ENCODE peak calls at places on chromosomes 16 and 17, in five cellular contexts. K, B, R, A and U are unnamed samples.

GRCh38 chr16:73058221-73058615 is 10.3 kb upstream of the ZFHX3 start:
- DNase-seq in K (peak), B (peak), R (peak), A (no peak), U (no peak)

GRCh38 chr17:68613739-68614298 is 12.7 kb upstream of the FAM20A start:
- DNase-seq in K (no peak), B (peak), R (peak), A (no peak), U (no peak)

GRCh38 chr16:22323998-22324786 is 27.0 kb downstream of the POLR3E start:
- DNase-seq in K (no peak), B (no peak), R (no peak), A (no peak), U (no peak)

GRCh38 chr17:34894971-34895370 is 66.3 kb downstream of the CCT6B start:
- DNase-seq in K (no peak), B (no peak), R (no peak), A (no peak), U (no peak)

GRCh38 chr17:19418312-19418992 is 7.4 kb downstream of the RNF112 start:
- DNase-seq in K (no peak), B (no peak), R (no peak), A (peak), U (peak)

GRCh38 chr16:29995330-29995910 is at the start of gene HIRIP3:
- DNase-seq in K (peak), B (peak), R (peak), A (peak), U (no peak)

GRCh38 chr16:11977206-11978041 is 890 bp downstream of the SNX29 start:
- DNase-seq in K (no peak), B (no peak), R (no peak), A (peak), U (peak)

GRCh38 chr16:83802135-83802534 is 5.6 kb upstream of the HSBP1 start:
- DNase-seq in K (no peak), B (no peak), R (no peak), A (peak), U (peak)

GRCh38 chr16:80164881-80165280 is 375.9 kb upstream of the DYNLRB2 start:
- DNase-seq in K (no peak), B (no peak), R (no peak), A (no peak), U (no peak)

GRCh38 chr16:85037050-85037410 is 9.4 kb downstream of the KIAA0513 start:
- DNase-seq in K (no peak), B (no peak), R (no peak), A (peak), U (no peak)

GRCh38 chr16:86566966-86567700 is 504 bp downstream of the FOXC2 start:
- DNase-seq in K (no peak), B (peak), R (no peak), A (no peak), U (no peak)

GRCh38 chr17:15513058-15513858 is 45.8 kb upstream of the CDRT4 start:
- DNase-seq in K (no peak), B (no peak), R (no peak), A (peak), U (no peak)

GRCh38 chr17:7133916-7134315 is 19.3 kb upstream of the ASGR2 start:
- DNase-seq in K (no peak), B (no peak), R (no peak), A (no peak), U (no peak)

GRCh38 chr16:89409161-89409711 is 81.1 kb downstream of the ANKRD11 start:
- DNase-seq in K (no peak), B (no peak), R (no peak), A (no peak), U (no peak)

GRCh38 chr16:83015871-83016270 is 389.1 kb downstream of the CDH13 start:
- DNase-seq in K (no peak), B (no peak), R (no peak), A (no peak), U (peak)

GRCh38 chr16:5678371-5678770 is 580.8 kb upstream of the EEF2KMT start:
- DNase-seq in K (no peak), B (peak), R (no peak), A (no peak), U (no peak)

GRCh38 chr17:2598166-2598565 is 4.7 kb downstream of the PAFAH1B1 start:
- DNase-seq in K (no peak), B (no peak), R (no peak), A (peak), U (peak)

GRCh38 chr17:12756786-12757185 is 32.5 kb upstream of the ARHGAP44 start:
- DNase-seq in K (no peak), B (no peak), R (no peak), A (no peak), U (no peak)

GRCh38 chr17:34827008-34827407 is 134.3 kb downstream of the CCT6B start:
- DNase-seq in K (no peak), B (no peak), R (no peak), A (no peak), U (no peak)

GRCh38 chr17:10036511-10037061 is 131.5 kb upstream of the RCVRN start:
- DNase-seq in K (no peak), B (no peak), R (no peak), A (no peak), U (no peak)

GRCh38 chr17:82696916-82697807 is 1.3 kb downstream of the RAB40B start:
- DNase-seq in K (peak), B (peak), R (peak), A (no peak), U (no peak)

GRCh38 chr17:19461681-19462080 is 50.6 kb downstream of the RNF112 start:
- DNase-seq in K (no peak), B (no peak), R (no peak), A (no peak), U (no peak)

GRCh38 chr16:58125781-58126335 is 3.3 kb downstream of the CFAP20 start:
- DNase-seq in K (no peak), B (no peak), R (no peak), A (no peak), U (no peak)

GRCh38 chr16:3187798-3188674 is at the start of gene OR1F1:
- DNase-seq in K (no peak), B (peak), R (peak), A (peak), U (no peak)

DNA sequence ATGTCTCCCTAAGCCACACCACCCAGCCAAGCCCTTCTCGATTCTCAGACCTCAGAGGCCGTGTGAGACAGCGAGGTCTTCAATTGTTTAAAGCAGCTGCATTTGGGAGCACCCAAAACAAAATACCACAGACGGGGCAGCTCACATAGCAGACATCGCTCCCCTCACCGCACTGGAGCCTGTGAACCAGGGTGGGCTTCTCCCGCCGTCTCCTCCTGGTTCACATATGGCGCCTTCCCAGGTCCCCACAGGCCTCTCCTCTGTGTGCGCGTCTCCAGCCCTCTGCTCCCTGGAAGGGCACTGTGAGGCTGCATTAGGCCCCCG is 34.7 kb upstream of the SSTR5 start:
- DNase-seq in K (no peak), B (no peak), R (no peak), A (no peak), U (no peak)
- TF ChIP-seq CTCF in K (no peak), B (no peak), R (no peak), A (no peak), U (no peak)

DNA sequence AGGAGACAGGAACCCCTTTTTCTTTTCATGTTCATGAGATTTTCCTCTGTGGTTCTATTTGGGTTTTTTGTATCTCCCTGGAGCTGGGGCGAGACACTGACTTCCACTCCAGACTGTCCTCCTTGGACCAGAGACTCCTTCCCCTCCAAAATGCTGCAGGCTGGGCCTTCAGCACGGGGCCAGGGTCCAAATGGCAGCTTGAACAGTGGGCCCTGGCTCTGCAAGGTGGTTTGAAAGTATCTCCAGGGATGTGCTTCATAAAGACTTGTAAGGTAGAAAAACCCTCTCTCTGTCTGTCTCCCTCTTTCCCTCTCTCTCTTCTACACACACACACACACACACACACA is 236.1 kb downstream of the ZNF423 start:
- DNase-seq in K (peak), B (no peak), R (no peak), A (no peak), U (no peak)
- TF ChIP-seq CTCF in K (no peak), B (no peak), R (no peak), A (no peak), U (no peak)

GRCh38 chr17:17784599-17785264 is 52.1 kb downstream of the SREBF1 start:
- DNase-seq in K (peak), B (no peak), R (no peak), A (no peak), U (no peak)

GRCh38 chr17:17781591-17782424 is 55.0 kb downstream of the SREBF1 start:
- DNase-seq in K (peak), B (peak), R (peak), A (no peak), U (no peak)

GRCh38 chr17:17783825-17784598 is 52.8 kb downstream of the SREBF1 start:
- DNase-seq in K (peak), B (peak), R (no peak), A (peak), U (no peak)

GRCh38 chr17:17782425-17783120 is 54.2 kb downstream of the SREBF1 start:
- DNase-seq in K (peak), B (peak), R (peak), A (no peak), U (no peak)

GRCh38 chr17:17783121-17783824 is 53.5 kb downstream of the SREBF1 start:
- DNase-seq in K (peak), B (peak), R (peak), A (no peak), U (no peak)
- TF ChIP-seq CTCF in K (no peak), B (no peak), R (peak), A (peak), U (no peak)

GRCh38 chr16:66273644-66274334 is 92.7 kb upstream of the CDH5 start:
- DNase-seq in K (no peak), B (no peak), R (no peak), A (no peak), U (no peak)
- TF ChIP-seq CTCF in K (no peak), B (no peak), R (no peak), A (peak), U (peak)

GRCh38 chr16:81842564-81843242 is 63.6 kb downstream of the PLCG2 start:
- DNase-seq in K (no peak), B (no peak), R (peak), A (no peak), U (no peak)

GRCh38 chr16:81843243-81843582 is 64.1 kb downstream of the PLCG2 start:
- DNase-seq in K (no peak), B (no peak), R (no peak), A (no peak), U (no peak)

GRCh38 chr16:81837312-81837748 is 58.2 kb downstream of the PLCG2 start:
- DNase-seq in K (no peak), B (no peak), R (no peak), A (no peak), U (no peak)

GRCh38 chr16:81838794-81839193 is 59.7 kb downstream of the PLCG2 start:
- DNase-seq in K (no peak), B (no peak), R (peak), A (no peak), U (no peak)

GRCh38 chr16:81841709-81842108 is 62.6 kb downstream of the PLCG2 start:
- DNase-seq in K (no peak), B (no peak), R (peak), A (no peak), U (no peak)
- TF ChIP-seq CTCF in K (no peak), B (no peak), R (no peak), A (no peak), U (no peak)

GRCh38 chr17:63704836-63705235 is 4.9 kb upstream of the LIMD2 start:
- DNase-seq in K (no peak), B (no peak), R (no peak), A (no peak), U (no peak)

GRCh38 chr17:63705657-63706056 is 5.7 kb upstream of the LIMD2 start:
- DNase-seq in K (no peak), B (no peak), R (no peak), A (no peak), U (no peak)

GRCh38 chr17:63707151-63707550 is 7.2 kb upstream of the LIMD2 start:
- DNase-seq in K (no peak), B (no peak), R (no peak), A (no peak), U (no peak)

GRCh38 chr17:63706346-63707102 is 6.6 kb upstream of the LIMD2 start:
- DNase-seq in K (no peak), B (no peak), R (no peak), A (no peak), U (no peak)

DNA sequence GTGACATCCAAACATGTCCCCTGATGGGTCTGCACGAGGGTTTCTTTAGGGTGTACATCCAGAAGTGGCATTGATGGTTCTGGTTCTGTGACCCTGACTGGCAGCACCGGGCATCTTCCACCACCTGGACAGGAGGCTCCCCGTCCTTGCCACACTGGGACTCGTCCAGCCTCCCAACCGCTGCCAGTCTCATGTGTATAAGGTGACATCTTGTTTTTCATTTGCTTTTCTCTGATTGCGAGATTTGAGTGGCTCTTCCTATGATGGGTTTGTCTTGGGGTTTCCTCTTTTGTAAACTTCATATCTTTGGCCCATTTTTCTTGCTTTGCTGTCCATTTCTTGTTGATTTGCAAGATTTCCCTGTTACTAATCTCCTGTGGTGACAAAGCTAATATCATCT is 9.2 kb upstream of the LIMD2 start:
- DNase-seq in K (no peak), B (no peak), R (no peak), A (no peak), U (no peak)
- TF ChIP-seq CTCF in K (no peak), B (no peak), R (no peak), A (no peak), U (no peak)